ENCODE peak calls at places on chromosomes 4 and X, in five cellular contexts. J is T-helper 17 cell; Y is stimulated activated naive CD8-positive, alpha-beta T cell treated with anti-CD3 and anti-CD28 coated beads, Interleukin-15, Interleukin-2, amounts not matched to agents 100 U/mL and 50 U/mL, for 24 hours; A is lower lobe of right lung; Z is activated CD8-positive, alpha-beta T cell treated with anti-CD3 and anti-CD28 coated beads for 36 hours. Q is an unnamed sample.
A peak's percentile ranks its signal among the peaks of the same experiment; 100 is the strongest.

GRCh38 chrX:124358796-124359386 is 12.5 kb downstream of the SH2D1A start:
- ATAC-seq in J (peak; percentile 84), Y (peak; percentile 68), A (no peak), Z (peak; percentile 62), Q (no peak)

GRCh38 chr4:150140774-150141400 is 62.6 kb downstream of the DCLK2 start:
- ATAC-seq in J (no peak), Y (no peak), A (no peak), Z (no peak), Q (peak; percentile 33)

GRCh38 chr4:44446191-44446590 is 2.4 kb downstream of the KCTD8 start:
- ATAC-seq in J (no peak), Y (no peak), A (no peak), Z (no peak), Q (no peak)

GRCh38 chr4:168864831-168865541 is 145.1 kb downstream of the CBR4 start:
- ATAC-seq in J (no peak), Y (no peak), A (peak; percentile 52), Z (no peak), Q (no peak)

GRCh38 chr4:39228377-39228776 is 46.0 kb downstream of the WDR19 start:
- ATAC-seq in J (no peak), Y (no peak), A (no peak), Z (no peak), Q (no peak)

GRCh38 chrX:50812995-50813842 is 775 bp downstream of the SHROOM4 start:
- ATAC-seq in J (no peak), Y (no peak), A (peak; percentile 67), Z (no peak), Q (peak; percentile 58)

GRCh38 chrX:19852014-19853005 is 35.1 kb downstream of the SH3KBP1 start:
- ATAC-seq in J (no peak), Y (no peak), A (peak; percentile 35), Z (no peak), Q (no peak)

GRCh38 chr4:102400898-102401297 is 55.6 kb upstream of the SLC39A8 start:
- ATAC-seq in J (no peak), Y (no peak), A (no peak), Z (no peak), Q (no peak)

GRCh38 chr4:37864786-37865185 is 26.1 kb upstream of the TBC1D1 start:
- ATAC-seq in J (no peak), Y (no peak), A (peak; percentile 66), Z (no peak), Q (no peak)

GRCh38 chr4:181085584-181085983 is 1157.6 kb upstream of the TENM3 start:
- ATAC-seq in J (no peak), Y (no peak), A (no peak), Z (no peak), Q (no peak)

GRCh38 chrX:111442791-111443190 is 30.8 kb upstream of the DCX start:
- ATAC-seq in J (no peak), Y (no peak), A (no peak), Z (no peak), Q (no peak)

GRCh38 chr4:175176710-175177109 is 258.6 kb downstream of the ADAM29 start:
- ATAC-seq in J (no peak), Y (no peak), A (no peak), Z (no peak), Q (no peak)

GRCh38 chrX:102514536-102514935 is 2.0 kb downstream of the TMSB15A start:
- ATAC-seq in J (no peak), Y (no peak), A (no peak), Z (no peak), Q (no peak)

GRCh38 chrX:39823424-39823823 is 274.3 kb downstream of the BCOR start:
- ATAC-seq in J (no peak), Y (no peak), A (no peak), Z (no peak), Q (no peak)

GRCh38 chrX:105635794-105636193 is 186.5 kb upstream of the NRK start:
- ATAC-seq in J (no peak), Y (no peak), A (no peak), Z (no peak), Q (no peak)

GRCh38 chr4:145536044-145536443 is 54.4 kb downstream of the SMAD1 start:
- ATAC-seq in J (no peak), Y (no peak), A (no peak), Z (no peak), Q (no peak)

GRCh38 chr4:83197555-83198235 is 83.2 kb upstream of the PLAC8 start:
- ATAC-seq in J (no peak), Y (no peak), A (peak; percentile 86), Z (no peak), Q (peak; percentile 94)

GRCh38 chrX:135437867-135438733 is 16.4 kb downstream of the SMIM10L2A start:
- ATAC-seq in J (no peak), Y (no peak), A (no peak), Z (no peak), Q (peak; percentile 21)

GRCh38 chr4:87911252-87911774 is 64.2 kb upstream of the SPP1 start:
- ATAC-seq in J (no peak), Y (no peak), A (no peak), Z (no peak), Q (no peak)

GRCh38 chr4:115121351-115122043 is 8.1 kb upstream of the NDST4 start:
- ATAC-seq in J (no peak), Y (no peak), A (no peak), Z (no peak), Q (no peak)

GRCh38 chr4:36280555-36280954 is 861 bp upstream of the DTHD1 start:
- ATAC-seq in J (no peak), Y (no peak), A (peak; percentile 90), Z (no peak), Q (no peak)

GRCh38 chr4:186258216-186258811 is 7.7 kb upstream of the F11 start:
- ATAC-seq in J (no peak), Y (no peak), A (no peak), Z (no peak), Q (no peak)

GRCh38 chr4:138192113-138192512 is 50.0 kb downstream of the SLC7A11 start:
- ATAC-seq in J (no peak), Y (peak; percentile 77), A (no peak), Z (peak; percentile 45), Q (no peak)

GRCh38 chrX:109656774-109657173 is 31.8 kb upstream of the KCNE5 start:
- ATAC-seq in J (no peak), Y (no peak), A (no peak), Z (no peak), Q (no peak)

GRCh38 chr4:10878861-10879260 is 194.3 kb upstream of the CLNK start:
- ATAC-seq in J (no peak), Y (no peak), A (no peak), Z (no peak), Q (no peak)

GRCh38 chrX:132041016-132041415 is 17.9 kb downstream of the STK26 start:
- ATAC-seq in J (no peak), Y (no peak), A (no peak), Z (no peak), Q (no peak)

GRCh38 chr4:37865450-37865849 is 25.4 kb upstream of the TBC1D1 start:
- ATAC-seq in J (no peak), Y (no peak), A (no peak), Z (no peak), Q (no peak)

GRCh38 chr4:76449824-76450223 is 14.8 kb downstream of the SHROOM3 start:
- ATAC-seq in J (no peak), Y (no peak), A (no peak), Z (no peak), Q (peak; percentile 52)

GRCh38 chr4:8238515-8239053 is 31.0 kb upstream of the HTRA3 start:
- ATAC-seq in J (no peak), Y (no peak), A (no peak), Z (no peak), Q (peak; percentile 1)

GRCh38 chr4:43453058-43453457 is 560.5 kb downstream of the GRXCR1 start:
- ATAC-seq in J (no peak), Y (peak; percentile 49), A (no peak), Z (peak; percentile 68), Q (no peak)

GRCh38 chr4:55079451-55080173 is 45.8 kb downstream of the KDR start:
- ATAC-seq in J (no peak), Y (no peak), A (peak; percentile 46), Z (no peak), Q (peak; percentile 36)

GRCh38 chrX:130055899-130056298 is 54.4 kb downstream of the ELF4 start:
- ATAC-seq in J (no peak), Y (no peak), A (no peak), Z (no peak), Q (no peak)

GRCh38 chrX:39689374-39690104 is 408.2 kb downstream of the BCOR start:
- ATAC-seq in J (no peak), Y (peak; percentile 28), A (peak; percentile 18), Z (no peak), Q (no peak)

GRCh38 chrX:15744181-15744867 is 6.3 kb downstream of the CA5B start:
- ATAC-seq in J (peak; percentile 23), Y (no peak), A (no peak), Z (no peak), Q (peak; percentile 20)

GRCh38 chrX:11205796-11206195 is 87.4 kb upstream of the AMELX start:
- ATAC-seq in J (no peak), Y (no peak), A (no peak), Z (no peak), Q (no peak)

GRCh38 chr4:52628543-52628942 is 30.6 kb downstream of the USP46 start:
- ATAC-seq in J (no peak), Y (no peak), A (no peak), Z (no peak), Q (no peak)

Q was measured in esophagus mucosa.